ENCODE peak calls at places on chromosomes 3 and 15, in nine cellular contexts. C is GM04504; Q is stimulated activated CD4-positive, alpha-beta T cell treated with anti-CD3 and anti-CD28 coated beads, Interleukin-1b, Interleukin-23, amount 100 ng/mL, for 24 hours; F is mucosa of gallbladder; X is nucleus accumbens; U is transverse colon; L is WTC11; D is AG20443; M is SHP77. G is an unnamed sample.

GRCh38 chr3:42655980-42656679 is 2.6 kb downstream of the ZBTB47 start:
- DNase-seq in C (peak), Q (no peak), F (no peak), X (no peak), U (no peak), L (no peak), D (peak), M (no peak), G (peak)

GRCh38 chr3:38730281-38730680 is 80.8 kb upstream of the SCN5A start:
- DNase-seq in C (no peak), Q (no peak), F (no peak), X (no peak), U (no peak), L (no peak), D (no peak), M (no peak), G (peak)

GRCh38 chr3:138862924-138863775 is 28.4 kb upstream of the PIK3CB start:
- DNase-seq in C (no peak), Q (no peak), F (peak), X (peak), U (peak), L (peak), D (peak), M (no peak), G (peak)

GRCh38 chr15:79466488-79466887 is 34.4 kb downstream of the MINAR1 start:
- DNase-seq in C (no peak), Q (no peak), F (no peak), X (no peak), U (no peak), L (no peak), D (no peak), M (no peak), G (no peak)

GRCh38 chr3:14228611-14229470 is 50.2 kb downstream of the LSM3 start:
- DNase-seq in C (no peak), Q (no peak), F (no peak), X (no peak), U (no peak), L (no peak), D (no peak), M (peak), G (no peak)

GRCh38 chr3:195151866-195152526 is 119.0 kb downstream of the XXYLT1 start:
- DNase-seq in C (peak), Q (no peak), F (no peak), X (no peak), U (no peak), L (no peak), D (peak), M (no peak), G (peak)

GRCh38 chr3:104066658-104067057 is 1300.1 kb upstream of the ALCAM start:
- DNase-seq in C (peak), Q (no peak), F (no peak), X (no peak), U (no peak), L (no peak), D (peak), M (no peak), G (peak)

GRCh38 chr15:39054128-39054732 is 489.6 kb upstream of the RASGRP1 start:
- DNase-seq in C (no peak), Q (no peak), F (no peak), X (no peak), U (no peak), L (no peak), D (no peak), M (no peak), G (no peak)

GRCh38 chr15:90862964-90863721 is 5.2 kb upstream of the FURIN start:
- DNase-seq in C (no peak), Q (no peak), F (no peak), X (no peak), U (no peak), L (no peak), D (peak), M (no peak), G (peak)

GRCh38 chr3:130894130-130894872 is 417 bp downstream of the ATP2C1 start:
- DNase-seq in C (no peak), Q (peak), F (peak), X (peak), U (peak), L (peak), D (peak), M (no peak), G (no peak)

GRCh38 chr3:133477497-133477896 is 77.6 kb downstream of the BFSP2 start:
- DNase-seq in C (no peak), Q (no peak), F (no peak), X (no peak), U (no peak), L (no peak), D (no peak), M (no peak), G (no peak)

G was measured in AG10803.